ENCODE peak calls at places on chromosomes 4 and X, in four cellular contexts. C is brain microvascular endothelial cell, U is psoas muscle, I is cardiac muscle cell. H is an unnamed sample.

GRCh38 chrX:100731441-100732281 is at the start of gene SYTL4:
- DNase-seq in I (peak), U (peak), C (no peak), H (peak)

GRCh38 chrX:130171446-130172126 is at the start of gene RAB33A:
- DNase-seq in U (peak), I (peak), C (no peak), H (peak)

GRCh38 chrX:150338615-150339014 is 24.5 kb upstream of the MAMLD1 start:
- DNase-seq in I (no peak), C (no peak), U (no peak), H (no peak)

GRCh38 chr4:10160280-10160856 is 43.8 kb upstream of the WDR1 start:
- DNase-seq in I (peak), U (no peak), C (peak), H (no peak)

GRCh38 chr4:20192754-20193521 is 58.8 kb upstream of the SLIT2 start:
- DNase-seq in I (no peak), U (no peak), C (peak), H (no peak)

GRCh38 chr4:184450045-184450444 is 24.3 kb downstream of the IRF2 start:
- DNase-seq in C (peak), U (no peak), I (no peak), H (no peak)

GRCh38 chrX:38798956-38799355 is 2.3 kb upstream of the MID1IP1 start:
- DNase-seq in C (peak), U (no peak), I (no peak), H (no peak)

GRCh38 chr4:41050116-41050515 is 164.2 kb downstream of the APBB2 start:
- DNase-seq in I (no peak), U (no peak), C (no peak), H (no peak)

GRCh38 chr4:174394915-174395314 is 111.2 kb downstream of the CEP44 start:
- DNase-seq in U (no peak), C (no peak), I (no peak), H (no peak)

GRCh38 chr4:141246683-141247429 is 26.2 kb downstream of the ZNF330 start:
- DNase-seq in U (no peak), I (no peak), C (no peak), H (no peak)

GRCh38 chr4:7698586-7698985 is 241.1 kb downstream of the AFAP1 start:
- DNase-seq in C (no peak), U (no peak), I (no peak), H (no peak)

GRCh38 chr4:42671431-42672194 is 14.7 kb upstream of the ATP8A1 start:
- DNase-seq in C (no peak), U (no peak), I (no peak), H (no peak)

GRCh38 chrX:147978931-147979330 is 2.2 kb upstream of the FMR1NB start:
- DNase-seq in U (no peak), C (no peak), I (no peak), H (no peak)

GRCh38 chr4:498328-498919 is 532 bp downstream of the ZNF721 start:
- DNase-seq in I (no peak), U (no peak), C (no peak), H (no peak)

GRCh38 chrX:100928660-100929613 is at the start of gene XKRX:
- DNase-seq in C (no peak), U (peak), I (peak), H (peak)

GRCh38 chr4:118767109-118767508 is 68.8 kb downstream of the SEC24D start:
- DNase-seq in U (no peak), I (no peak), C (no peak), H (no peak)

GRCh38 chr4:24514808-24515207 is 69.5 kb downstream of the DHX15 start:
- DNase-seq in I (no peak), C (no peak), U (no peak), H (no peak)

GRCh38 chr4:119097282-119097900 is 38.2 kb upstream of the MYOZ2 start:
- DNase-seq in I (no peak), U (no peak), C (no peak), H (no peak)

GRCh38 chr4:105106416-105106815 is 40.3 kb upstream of the TET2 start:
- DNase-seq in I (no peak), U (no peak), C (no peak), H (no peak)

GRCh38 chr4:175035907-175036306 is 117.7 kb downstream of the ADAM29 start:
- DNase-seq in U (no peak), C (peak), I (no peak), H (no peak)

GRCh38 chr4:575281-576141 is 584 bp downstream of the TMEM271 start:
- DNase-seq in U (no peak), C (peak), I (peak), H (no peak)

GRCh38 chrX:129606918-129607317 is 47.8 kb downstream of the APLN start:
- DNase-seq in I (peak), U (no peak), C (peak), H (no peak)

GRCh38 chr4:49516796-49517195 is 530.7 kb downstream of the CWH43 start:
- DNase-seq in U (no peak), I (no peak), C (no peak), H (no peak)

GRCh38 chrX:129593137-129593536 is 53.1 kb downstream of the OCRL start:
- DNase-seq in U (no peak), C (no peak), I (no peak), H (no peak)

GRCh38 chrX:1389993-1390285 is 2.0 kb downstream of the SLC25A6 start:
- DNase-seq in I (no peak), U (peak), C (no peak), H (no peak)

GRCh38 chr4:20512053-20512810 is 188.0 kb upstream of the PACRGL start:
- DNase-seq in C (no peak), U (no peak), I (no peak), H (no peak)

GRCh38 chrX:39766085-39766726 is 331.6 kb downstream of the BCOR start:
- DNase-seq in I (no peak), U (no peak), C (no peak), H (no peak)

DNA sequence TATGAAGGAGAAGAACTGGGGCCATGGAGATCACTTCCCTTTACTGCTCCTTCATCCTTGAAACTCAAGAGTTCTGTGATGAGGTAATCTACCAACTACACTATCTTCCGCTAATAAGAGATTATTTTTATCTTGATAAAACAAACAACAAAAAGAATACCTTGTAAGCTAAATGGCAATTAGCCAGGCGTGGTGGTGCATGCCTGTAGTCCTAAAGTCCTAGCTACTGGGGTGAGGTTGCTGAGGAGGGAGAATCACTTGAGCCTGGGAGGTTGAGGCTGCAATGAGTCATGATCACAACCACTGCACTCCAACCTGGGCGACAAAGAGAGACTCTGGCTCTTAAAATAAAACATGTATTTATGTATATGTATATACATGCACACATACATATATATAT is 47.4 kb downstream of the HAUS3 start:
- DNase-seq in I (no peak), U (no peak), C (no peak), H (no peak)
- H3K4me3 ChIP-seq in I (no peak), U (no peak), C (no peak), H (no peak)

DNA sequence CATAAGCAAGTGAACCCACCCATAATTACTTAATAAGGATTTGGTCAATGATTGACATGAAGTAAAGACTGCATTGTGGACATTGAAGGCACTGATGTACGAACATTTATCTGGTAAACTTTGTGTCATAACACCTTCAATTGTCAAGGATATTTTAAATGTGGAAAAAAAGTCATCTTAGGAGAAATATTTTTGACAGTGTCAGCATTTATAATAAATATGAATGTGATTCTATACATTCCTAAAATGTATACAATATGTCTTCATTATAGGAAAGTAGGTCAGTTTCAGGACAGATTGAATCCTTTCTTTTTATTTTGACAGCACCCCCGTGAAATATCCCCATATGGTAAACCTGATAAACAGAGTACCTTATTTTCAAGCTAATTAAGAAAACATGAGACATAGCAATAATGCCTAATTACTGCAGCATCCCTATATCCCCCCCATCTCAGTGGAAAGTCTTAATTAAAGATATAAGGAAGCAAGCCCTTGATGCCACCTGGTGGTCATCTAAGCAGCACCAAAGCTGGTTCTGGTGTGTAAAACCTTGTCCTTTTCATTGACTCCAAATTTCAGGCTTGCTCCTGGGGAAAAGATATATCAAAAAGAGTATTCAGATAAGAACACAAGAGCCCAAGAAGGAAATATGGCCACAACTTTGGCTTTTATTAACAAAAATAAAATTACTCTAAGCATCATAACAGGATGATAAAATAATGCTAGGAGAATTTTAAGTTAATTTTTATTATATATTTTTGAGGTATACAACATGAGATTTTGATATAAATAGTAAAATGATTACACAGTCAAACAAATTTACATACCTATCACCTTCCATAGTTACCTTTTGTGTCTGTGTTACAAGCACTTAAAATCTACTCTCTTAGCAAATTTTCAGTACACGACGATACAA is 379.7 kb downstream of the TLL1 start:
- DNase-seq in I (peak), C (peak), U (no peak), H (no peak)
- TF ChIP-seq CTCF in I (peak), C (peak), U (peak), H (peak)

GRCh38 chr4:47914926-47915237 is 499 bp upstream of the NFXL1 start:
- DNase-seq in C (no peak), U (no peak), I (no peak), H (no peak)
- H3K4me3 ChIP-seq in C (peak), U (peak), I (peak), H (peak)

GRCh38 chr4:98452091-98452490 is 190.9 kb downstream of the RAP1GDS1 start:
- DNase-seq in U (no peak), C (no peak), I (no peak), H (no peak)
- TF ChIP-seq CTCF in U (no peak), C (no peak), I (no peak), H (no peak)

GRCh38 chr4:150582101-150582565 is at the start of gene MAB21L2:
- DNase-seq in I (peak), C (no peak), U (no peak), H (no peak)

GRCh38 chr4:150583287-150584197 is 1.6 kb downstream of the MAB21L2 start:
- DNase-seq in C (peak), I (peak), U (peak), H (peak)

GRCh38 chr4:150582881-150583286 is 933 bp downstream of the MAB21L2 start:
- DNase-seq in U (no peak), I (peak), C (peak), H (no peak)

GRCh38 chr4:150586162-150586561 is 4.2 kb downstream of the MAB21L2 start:
- DNase-seq in C (no peak), U (no peak), I (no peak), H (no peak)

DNA sequence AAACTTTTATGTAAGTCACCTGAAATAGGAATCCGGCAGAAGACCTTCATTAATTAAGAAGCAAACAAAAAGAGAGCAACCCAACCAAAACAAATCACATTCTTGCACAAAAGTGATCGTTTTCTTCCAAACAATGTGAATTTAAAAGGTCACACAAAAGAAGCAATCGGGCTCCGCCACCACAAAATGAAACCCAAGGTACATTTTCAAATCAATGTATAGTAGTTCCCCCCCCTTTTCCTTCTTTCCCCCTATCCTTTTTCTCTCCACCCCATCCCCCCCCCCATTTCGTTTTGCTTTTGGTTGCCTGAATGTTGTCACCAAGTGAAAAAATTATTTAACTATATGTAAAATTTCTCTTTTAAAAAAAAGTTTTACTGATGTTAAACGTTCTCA is 2.2 kb downstream of the MAB21L2 start:
- DNase-seq in U (no peak), I (no peak), C (no peak), H (no peak)
- H3K4me3 ChIP-seq in U (no peak), I (no peak), C (peak), H (no peak)

DNA sequence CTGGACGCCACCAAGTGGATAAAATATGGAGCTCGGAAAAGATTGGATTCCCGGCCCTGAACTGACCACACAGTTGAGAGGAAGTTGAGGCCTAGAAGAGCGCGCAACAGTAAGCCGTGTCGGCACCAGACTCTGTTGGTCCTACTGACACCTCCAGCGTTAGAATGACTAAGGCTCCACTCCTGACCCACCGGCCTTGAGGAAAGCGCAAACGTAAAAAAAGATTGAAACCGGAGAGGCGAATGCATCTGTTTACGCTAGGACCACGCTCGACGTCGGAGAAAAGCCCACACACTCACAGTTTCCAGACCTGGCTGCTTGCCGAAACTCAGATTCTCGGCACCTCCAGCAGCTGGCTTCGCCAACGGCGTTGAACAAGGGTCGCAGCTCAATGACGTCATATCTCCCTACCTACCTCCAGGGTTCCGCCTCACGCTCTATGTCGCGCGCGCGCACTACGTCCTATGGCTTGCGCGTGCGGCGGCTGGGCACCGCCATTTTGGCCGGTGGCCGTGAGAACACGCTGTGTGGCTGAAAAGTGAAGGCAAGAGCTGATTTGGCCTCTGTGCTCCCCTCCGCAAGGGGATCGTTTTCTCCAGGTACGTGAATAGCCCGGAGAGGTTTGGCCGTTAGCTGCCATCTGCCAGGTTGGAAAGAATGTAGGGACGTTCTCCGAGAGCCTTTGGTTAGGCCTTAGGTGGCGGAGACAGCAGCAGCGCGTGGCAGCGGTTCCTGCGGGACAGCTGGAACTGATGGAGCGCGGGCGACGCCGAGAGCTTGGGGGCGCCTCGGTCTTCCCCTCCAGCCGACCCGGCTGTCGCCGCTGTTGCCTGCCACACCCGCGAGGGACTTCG is at the start of the genes ABCE1 and ANAPC10:
- DNase-seq in U (peak), C (peak), I (peak), H (peak)
- TF ChIP-seq CTCF in U (peak), C (peak), I (peak), H (no peak)